ENCODE peak calls at places on chromosome 5, in eight cellular contexts. G is left cardiac atrium; R is Panc1; Q is T-cell; W is natural killer cell; E is activated CD8-positive, alpha-beta memory T cell treated with anti-CD3 and anti-CD28 coated beads, Interleukin-2, amount 10 ng/mL, durations not matched to agents 7 days and 5 days; H is gastroesophageal sphincter; K is stimulated activated effector memory CD8-positive, alpha-beta T cell treated with anti-CD3 and anti-CD28 coated beads, Interleukin-12 subunit alpha, Interleukin-12 subunit beta, amount 100 ng/mL, for 72 hours. L is an unnamed sample.

GRCh38 chr5:122478741-122479459 is 166.9 kb downstream of the SNCAIP start:
- ATAC-seq in E (no peak), G (peak), Q (no peak), H (no peak), R (no peak), W (no peak), K (no peak), L (peak)

GRCh38 chr5:32217886-32218396 is 43.8 kb upstream of the GOLPH3 start:
- ATAC-seq in W (no peak), R (peak), K (no peak), H (peak), G (peak), Q (no peak), E (no peak), L (no peak)

GRCh38 chr5:81269751-81270686 is 31.4 kb upstream of the ZCCHC9 start:
- ATAC-seq in G (no peak), H (no peak), Q (no peak), W (no peak), R (peak), E (no peak), K (no peak), L (no peak)

GRCh38 chr5:91269198-91269597 is 113.9 kb downstream of the ARRDC3 start:
- ATAC-seq in R (no peak), H (no peak), K (peak), W (peak), E (peak), Q (peak), G (no peak), L (no peak)

GRCh38 chr5:67374378-67374777 is 177.8 kb upstream of the CD180 start:
- ATAC-seq in Q (no peak), R (no peak), H (no peak), G (no peak), E (no peak), K (peak), W (no peak), L (no peak)

GRCh38 chr5:31614147-31615030 is 24.5 kb upstream of the PDZD2 start:
- ATAC-seq in H (no peak), K (no peak), E (no peak), G (peak), Q (no peak), R (no peak), W (no peak), L (no peak)

GRCh38 chr5:957730-958485 is 50.7 kb upstream of the NKD2 start:
- ATAC-seq in Q (no peak), G (no peak), R (peak), H (no peak), W (peak), E (peak), K (no peak), L (no peak)

GRCh38 chr5:79200573-79201183 is 35.3 kb upstream of the JMY start:
- ATAC-seq in E (no peak), K (no peak), Q (peak), R (peak), G (no peak), W (no peak), H (no peak), L (no peak)

GRCh38 chr5:176639981-176640380 is 7.3 kb upstream of the TSPAN17 start:
- ATAC-seq in K (no peak), Q (no peak), H (no peak), G (peak), W (no peak), E (no peak), R (no peak), L (no peak)

GRCh38 chr5:42874621-42875198 is 63.0 kb upstream of the SELENOP start:
- ATAC-seq in R (no peak), G (no peak), H (no peak), K (no peak), Q (no peak), W (no peak), E (no peak), L (no peak)

GRCh38 chr5:8060235-8061139 is 191.5 kb downstream of the MTRR start:
- ATAC-seq in W (no peak), K (no peak), H (no peak), Q (no peak), G (no peak), R (no peak), E (no peak), L (no peak)

GRCh38 chr5:127064253-127064652 is 9.0 kb downstream of the C5orf63 start:
- ATAC-seq in E (no peak), Q (no peak), R (no peak), H (no peak), W (no peak), G (no peak), K (no peak), L (peak)

GRCh38 chr5:150487199-150488061 is 20.5 kb upstream of the NDST1 start:
- ATAC-seq in E (no peak), Q (no peak), W (no peak), G (peak), H (peak), R (peak), K (no peak), L (peak)

GRCh38 chr5:76641514-76642120 is 18.4 kb upstream of the F2RL2 start:
- ATAC-seq in E (peak), K (peak), W (peak), G (no peak), Q (peak), R (no peak), H (no peak), L (no peak)

GRCh38 chr5:116521173-116521872 is 53.3 kb downstream of the SEMA6A start:
- ATAC-seq in W (no peak), E (no peak), Q (no peak), G (peak), R (no peak), K (peak), H (peak), L (peak)

GRCh38 chr5:51958473-51958872 is 575.2 kb downstream of the ISL1 start:
- ATAC-seq in R (no peak), H (no peak), E (no peak), Q (no peak), W (no peak), K (no peak), G (no peak), L (no peak)

GRCh38 chr5:157481255-157481654 is 21.2 kb downstream of the NIPAL4 start:
- ATAC-seq in R (no peak), G (no peak), Q (no peak), W (no peak), H (no peak), K (peak), E (no peak), L (peak)

GRCh38 chr5:14204785-14205321 is 61.7 kb downstream of the TRIO start:
- ATAC-seq in R (peak), H (peak), E (no peak), K (no peak), W (peak), Q (no peak), G (peak), L (peak)

GRCh38 chr5:14958196-14958595 is 86.6 kb upstream of the ANKH start:
- ATAC-seq in E (no peak), G (peak), W (no peak), K (no peak), Q (no peak), H (no peak), R (no peak), L (no peak)

GRCh38 chr5:33556330-33557328 is 115.9 kb downstream of the TARS1 start:
- ATAC-seq in R (no peak), W (no peak), E (no peak), K (peak), Q (no peak), G (peak), H (no peak), L (no peak)

GRCh38 chr5:140400730-140401361 is 787 bp upstream of the ANKHD1 start:
- ATAC-seq in R (peak), G (peak), E (peak), K (peak), W (peak), Q (peak), H (peak), L (peak)

GRCh38 chr5:116467444-116467843 is 107.2 kb downstream of the SEMA6A start:
- ATAC-seq in E (no peak), W (no peak), R (no peak), Q (no peak), K (no peak), H (no peak), G (no peak), L (no peak)

GRCh38 chr5:15807861-15808260 is 307.9 kb downstream of the FBXL7 start:
- ATAC-seq in E (no peak), H (no peak), K (no peak), Q (no peak), R (no peak), G (peak), W (no peak), L (no peak)